ENCODE peak calls at places on chromosomes 6 and 20, in four cellular contexts. One of them, this sample, is unnamed.

GRCh38 chr20:33394718-33395117 is 6.6 kb downstream of the CDK5RAP1 start:
- DNase-seq in HCT116: no peak
- DNase-seq in HepG2: peak; percentile 33
- DNase-seq in K562: no peak
- DNase-seq in this sample: no peak

GRCh38 chr6:37399131-37399530 is 33.9 kb upstream of the CMTR1 start:
- DNase-seq in HCT116: no peak
- DNase-seq in K562: peak; percentile 5
- DNase-seq in HepG2: no peak
- DNase-seq in this sample: no peak

GRCh38 chr6:113182370-113183141 is 674.6 kb upstream of the MARCKS start:
- DNase-seq in K562: no peak
- DNase-seq in HepG2: peak; percentile 2
- DNase-seq in HCT116: no peak
- DNase-seq in this sample: peak; percentile 7

GRCh38 chr20:2128542-2128941 is 26.9 kb downstream of the STK35 start:
- DNase-seq in HCT116: no peak
- DNase-seq in K562: no peak
- DNase-seq in HepG2: no peak
- DNase-seq in this sample: no peak

GRCh38 chr6:37807656-37808055 is 11.9 kb upstream of the ZFAND3 start:
- DNase-seq in HepG2: no peak
- DNase-seq in HCT116: no peak
- DNase-seq in K562: no peak
- DNase-seq in this sample: no peak

GRCh38 chr20:50346372-50347347 is 156.0 kb downstream of the CEBPB start:
- DNase-seq in HCT116: no peak
- DNase-seq in K562: no peak
- DNase-seq in HepG2: no peak
- DNase-seq in this sample: no peak

GRCh38 chr6:164164921-164165320 is 750.4 kb downstream of the QKI start:
- DNase-seq in HepG2: no peak
- DNase-seq in HCT116: no peak
- DNase-seq in K562: no peak
- DNase-seq in this sample: no peak

GRCh38 chr6:20763311-20763710 is 229.1 kb downstream of the CDKAL1 start:
- DNase-seq in HepG2: no peak
- DNase-seq in K562: no peak
- DNase-seq in HCT116: no peak
- DNase-seq in this sample: no peak

GRCh38 chr20:32823078-32823477 is 3.3 kb downstream of the MAPRE1 start:
- DNase-seq in HCT116: no peak
- DNase-seq in HepG2: peak; percentile 44
- DNase-seq in K562: no peak
- DNase-seq in this sample: no peak

DNA sequence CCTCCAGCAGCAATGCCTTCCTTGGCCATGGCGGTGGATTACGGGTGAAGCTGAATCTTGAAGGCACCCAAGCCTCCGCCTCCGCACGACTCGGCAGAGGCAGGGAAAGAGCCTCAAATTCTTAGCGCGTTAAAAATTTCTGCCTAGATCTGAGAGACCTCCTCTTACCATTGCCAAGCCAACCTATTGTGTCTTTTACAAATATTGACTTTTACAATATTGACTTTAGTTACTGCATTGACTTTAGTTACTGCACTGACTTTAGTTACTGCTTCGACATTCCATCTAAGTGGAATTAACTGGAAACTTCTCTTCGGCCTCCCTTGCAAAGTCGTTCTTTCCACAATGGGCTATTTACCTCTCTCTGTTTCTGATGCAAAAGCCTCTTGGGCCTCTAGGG is 13.8 kb upstream of the AKAP12 start:
- DNase-seq in HepG2: no peak
- DNase-seq in HCT116: no peak
- DNase-seq in K562: no peak
- DNase-seq in this sample: no peak
- TF ChIP-seq TCF7L2 in HepG2: no peak
- TF ChIP-seq TCF7L2 in HCT116: no peak
- TF ChIP-seq TCF7L2 in K562: no peak
- TF ChIP-seq TCF7L2 in this sample: no peak

DNA sequence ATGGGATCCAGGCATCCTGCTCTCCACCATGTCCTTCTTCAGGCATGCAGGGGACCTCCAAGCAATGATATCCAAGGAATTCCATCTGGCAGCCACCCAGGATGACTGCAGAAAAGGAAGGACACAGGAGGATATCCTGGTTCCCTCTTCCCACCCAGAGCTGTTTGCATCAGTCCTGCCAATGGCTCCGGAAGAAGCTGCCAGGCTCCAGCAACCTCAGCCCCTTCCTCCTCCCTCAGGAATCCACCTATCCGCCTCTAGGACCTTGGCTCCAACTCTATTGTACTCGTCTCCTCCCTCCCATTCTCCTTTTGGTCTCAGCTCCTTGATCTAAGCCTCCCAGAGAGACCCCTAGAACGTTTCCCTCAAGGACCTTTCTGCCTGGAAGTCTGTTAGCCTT is 733 bp upstream of the PSORS1C2 start:
- DNase-seq in HepG2: no peak
- DNase-seq in K562: no peak
- DNase-seq in HCT116: no peak
- DNase-seq in this sample: no peak
- TF ChIP-seq SIN3A in HepG2: no peak
- TF ChIP-seq SIN3A in K562: no peak
- TF ChIP-seq SIN3A in HCT116: no peak
- TF ChIP-seq SIN3A in this sample: no peak

GRCh38 chr20:57426156-57426769 is 35.1 kb downstream of the RBM38 start:
- DNase-seq in K562: no peak
- DNase-seq in HCT116: no peak
- DNase-seq in HepG2: no peak
- DNase-seq in this sample: no peak
- TF ChIP-seq TCF7L2 in K562: no peak
- TF ChIP-seq TCF7L2 in HCT116: no peak
- TF ChIP-seq TCF7L2 in HepG2: no peak
- TF ChIP-seq TCF7L2 in this sample: no peak

GRCh38 chr20:53164072-53164471 is 191.9 kb downstream of the TSHZ2 start:
- DNase-seq in HepG2: no peak
- DNase-seq in HCT116: no peak
- DNase-seq in K562: no peak
- DNase-seq in this sample: no peak

GRCh38 chr20:53161073-53161472 is 188.9 kb downstream of the TSHZ2 start:
- DNase-seq in K562: no peak
- DNase-seq in HepG2: no peak
- DNase-seq in HCT116: no peak
- DNase-seq in this sample: no peak

GRCh38 chr20:53161473-53161872 is 189.3 kb downstream of the TSHZ2 start:
- DNase-seq in K562: no peak
- DNase-seq in HepG2: no peak
- DNase-seq in HCT116: no peak
- DNase-seq in this sample: no peak

GRCh38 chr20:53163486-53163885 is 191.3 kb downstream of the TSHZ2 start:
- DNase-seq in K562: peak; percentile 45
- DNase-seq in HCT116: no peak
- DNase-seq in HepG2: no peak
- DNase-seq in this sample: no peak

GRCh38 chr20:53162251-53162835 is 190.2 kb downstream of the TSHZ2 start:
- DNase-seq in K562: peak; percentile 82
- DNase-seq in HepG2: no peak
- DNase-seq in HCT116: peak; percentile 42
- DNase-seq in this sample: no peak
- TF ChIP-seq SIN3A in K562: no peak
- TF ChIP-seq SIN3A in HepG2: no peak
- TF ChIP-seq SIN3A in HCT116: no peak
- TF ChIP-seq SIN3A in this sample: no peak

DNA sequence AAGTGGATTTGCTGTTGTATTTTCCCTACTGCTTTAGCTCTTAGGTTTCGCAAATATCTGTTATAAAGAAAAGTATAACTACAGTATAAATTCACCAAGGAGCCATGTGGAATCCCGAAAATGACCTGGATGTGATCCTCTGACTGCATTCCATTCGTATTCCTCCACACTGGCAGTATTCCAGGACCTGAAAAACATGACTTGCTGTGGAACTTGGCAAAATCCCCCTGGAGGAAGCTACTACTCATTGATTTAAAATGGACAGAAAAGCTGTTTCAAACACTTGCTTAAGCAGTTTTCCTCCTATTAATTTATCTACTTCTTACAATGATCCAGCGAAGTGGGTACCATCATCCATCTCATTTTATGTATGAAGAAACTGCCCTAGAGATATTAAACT is 13.3 kb upstream of the ENPP5 start:
- DNase-seq in HCT116: no peak
- DNase-seq in K562: no peak
- DNase-seq in HepG2: no peak
- DNase-seq in this sample: no peak
- TF ChIP-seq TCF7L2 in HCT116: no peak
- TF ChIP-seq TCF7L2 in K562: no peak
- TF ChIP-seq TCF7L2 in HepG2: no peak
- TF ChIP-seq TCF7L2 in this sample: no peak

DNA sequence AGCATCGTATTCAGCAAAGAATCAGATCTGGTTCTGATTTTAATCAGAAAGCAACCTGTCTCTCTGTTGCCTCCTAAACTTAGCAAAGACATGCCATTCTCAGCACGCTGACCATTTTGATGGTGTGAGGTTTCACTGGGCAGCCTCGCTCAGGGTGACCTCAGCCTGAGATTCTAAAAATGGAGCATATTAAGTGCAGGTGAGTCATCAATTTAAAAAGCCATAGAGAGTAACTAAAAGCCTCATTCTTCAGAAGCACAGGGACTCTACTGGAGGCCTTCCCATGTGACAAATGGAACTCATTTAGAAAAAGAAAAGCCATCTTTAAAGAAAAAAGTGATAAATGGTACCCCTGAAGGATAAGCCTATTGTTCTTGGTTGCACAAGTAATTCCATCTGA is 91.3 kb downstream of the FILIP1 start:
- DNase-seq in HepG2: no peak
- DNase-seq in K562: no peak
- DNase-seq in HCT116: peak; percentile 22
- DNase-seq in this sample: no peak
- TF ChIP-seq SIN3A in HepG2: no peak
- TF ChIP-seq SIN3A in K562: no peak
- TF ChIP-seq SIN3A in HCT116: no peak
- TF ChIP-seq SIN3A in this sample: no peak

DNA sequence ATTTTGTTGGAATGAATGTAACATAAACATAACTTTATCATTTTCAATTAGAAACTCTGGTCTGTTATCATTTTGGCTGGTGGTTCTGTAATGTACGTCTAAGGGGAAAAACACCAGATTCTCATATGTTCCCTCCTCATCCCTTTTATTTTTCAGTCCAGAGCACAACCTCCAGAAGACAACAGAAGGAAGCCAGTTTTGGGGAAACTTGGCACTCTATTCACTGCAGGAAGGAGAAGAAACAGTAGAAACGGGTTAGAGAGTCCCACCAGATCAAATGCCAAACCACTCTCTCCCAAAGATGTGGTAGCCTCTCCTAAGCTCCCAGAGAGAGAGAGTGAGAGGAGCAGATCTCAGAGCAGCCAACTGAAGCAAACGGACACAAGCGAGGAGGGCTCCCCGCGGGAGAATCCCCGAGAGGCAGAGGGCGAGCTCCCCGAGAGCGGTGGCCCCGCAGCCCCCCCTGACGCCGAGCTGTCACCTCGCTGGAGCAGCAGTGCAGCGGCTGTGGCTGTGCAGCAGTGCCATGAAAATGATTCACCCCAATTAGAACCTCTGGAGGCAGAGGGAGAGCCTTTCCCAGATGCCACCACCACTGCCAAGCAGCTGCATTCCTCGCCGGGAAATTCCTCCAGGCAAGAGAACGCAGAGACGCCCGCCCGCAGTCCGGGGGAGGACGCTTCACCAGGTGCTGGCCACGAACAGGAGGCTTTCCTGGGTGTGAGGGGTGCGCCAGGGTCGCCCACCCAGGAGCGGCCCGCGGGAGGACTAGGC is 117.8 kb downstream of the RTN4IP1 start:
- DNase-seq in HepG2: peak; percentile 18
- DNase-seq in HCT116: no peak
- DNase-seq in K562: no peak
- DNase-seq in this sample: no peak
- TF ChIP-seq TCF7L2 in HepG2: no peak
- TF ChIP-seq TCF7L2 in HCT116: no peak
- TF ChIP-seq TCF7L2 in K562: no peak
- TF ChIP-seq TCF7L2 in this sample: no peak

GRCh38 chr6:97292671-97293070 is 9.7 kb upstream of the MMS22L start:
- DNase-seq in HepG2: no peak
- DNase-seq in HCT116: no peak
- DNase-seq in K562: no peak
- DNase-seq in this sample: no peak
- TF ChIP-seq SIN3A in HepG2: no peak
- TF ChIP-seq SIN3A in HCT116: no peak
- TF ChIP-seq SIN3A in K562: no peak
- TF ChIP-seq SIN3A in this sample: no peak

DNA sequence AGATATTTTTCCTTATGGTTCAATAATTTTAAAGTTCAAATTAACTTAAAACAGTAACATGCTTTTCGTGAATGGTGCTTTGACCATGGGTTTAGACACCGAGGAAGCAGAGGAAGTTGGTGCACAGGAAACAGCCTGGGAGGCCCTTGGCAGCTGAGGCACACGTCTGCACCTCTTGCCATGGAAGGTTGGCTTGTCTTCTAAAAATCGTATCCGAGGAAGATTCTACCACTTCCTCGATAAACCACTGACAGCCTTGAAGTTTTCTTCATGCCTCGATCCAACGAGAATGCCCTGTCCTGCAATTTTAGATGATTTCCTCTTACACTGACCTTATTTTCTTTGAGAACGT is 12.2 kb downstream of the DLL1 start:
- DNase-seq in HepG2: no peak
- DNase-seq in HCT116: no peak
- DNase-seq in K562: no peak
- DNase-seq in this sample: no peak
- TF ChIP-seq TCF7L2 in HepG2: no peak
- TF ChIP-seq TCF7L2 in HCT116: no peak
- TF ChIP-seq TCF7L2 in K562: no peak
- TF ChIP-seq TCF7L2 in this sample: no peak

GRCh38 chr6:167669870-167670802 is 156.6 kb upstream of the AFDN start:
- DNase-seq in K562: no peak
- DNase-seq in HepG2: no peak
- DNase-seq in HCT116: no peak
- DNase-seq in this sample: no peak

GRCh38 chr6:167670938-167671338 is 155.8 kb upstream of the AFDN start:
- DNase-seq in HepG2: peak; percentile 71
- DNase-seq in K562: no peak
- DNase-seq in HCT116: no peak
- DNase-seq in this sample: no peak

GRCh38 chr6:167673951-167674350 is 152.8 kb upstream of the AFDN start:
- DNase-seq in HCT116: no peak
- DNase-seq in K562: no peak
- DNase-seq in HepG2: no peak
- DNase-seq in this sample: no peak

GRCh38 chr6:167671977-167672687 is 154.6 kb upstream of the AFDN start:
- DNase-seq in HepG2: no peak
- DNase-seq in HCT116: no peak
- DNase-seq in K562: no peak
- DNase-seq in this sample: no peak

GRCh38 chr6:167672738-167673137 is 154.0 kb upstream of the AFDN start:
- DNase-seq in HCT116: no peak
- DNase-seq in K562: no peak
- DNase-seq in HepG2: no peak
- DNase-seq in this sample: no peak
- TF ChIP-seq SIN3A in HCT116: no peak
- TF ChIP-seq SIN3A in K562: no peak
- TF ChIP-seq SIN3A in HepG2: no peak
- TF ChIP-seq SIN3A in this sample: no peak

This sample was measured in Panc1.